ENCODE peak calls at places on chromosome 12, in five cellular contexts. G is HepG2, C is A549, O is H1, Q is K562. M is an unnamed sample.

GRCh38 chr12:117189725-117190209 is 503 bp downstream of the FBXO21 start:
- DNase-seq in C (peak; percentile 69), O (peak; percentile 60), Q (peak; percentile 48), G (peak; percentile 24), M (no peak)

GRCh38 chr12:47802312-47802711 is 17.4 kb downstream of the HDAC7 start:
- DNase-seq in G (no peak), Q (no peak), O (no peak), C (no peak), M (no peak)

GRCh38 chr12:62950317-62950716 is 15.4 kb upstream of the PPM1H start:
- DNase-seq in Q (no peak), O (no peak), C (no peak), G (no peak), M (no peak)

GRCh38 chr12:115370204-115370603 is 686.2 kb upstream of the TBX3 start:
- DNase-seq in Q (no peak), G (no peak), C (no peak), O (no peak), M (no peak)

GRCh38 chr12:31773223-31773750 is 44.5 kb upstream of the AMN1 start:
- DNase-seq in Q (no peak), O (no peak), G (peak; percentile 88), C (no peak), M (no peak)

GRCh38 chr12:53324113-53324778 is 2.8 kb upstream of the AAAS start:
- DNase-seq in C (no peak), G (no peak), O (peak; percentile 60), Q (peak; percentile 56), M (peak; percentile 56)

GRCh38 chr12:130700492-130701401 is 15.4 kb downstream of the RIMBP2 start:
- DNase-seq in C (no peak), G (no peak), O (peak; percentile 42), Q (no peak), M (no peak)

GRCh38 chr12:120721866-120722265 is 3.8 kb upstream of the ACADS start:
- DNase-seq in O (no peak), Q (no peak), G (no peak), C (no peak), M (no peak)

GRCh38 chr12:125065021-125065752 is at the start of gene AACS:
- DNase-seq in Q (peak; percentile 96), O (peak; percentile 87), G (peak; percentile 49), C (peak; percentile 83), M (no peak)

GRCh38 chr12:105459760-105460325 is 129.4 kb downstream of the C12orf75 start:
- DNase-seq in Q (no peak), C (no peak), G (no peak), O (no peak), M (no peak)

GRCh38 chr12:2451025-2451424 is 343.7 kb upstream of the FKBP4 start:
- DNase-seq in G (no peak), Q (no peak), C (no peak), O (no peak), M (no peak)

GRCh38 chr12:3491938-3492867 is 1.2 kb downstream of the PRMT8 start:
- DNase-seq in G (peak; percentile 2), O (peak; percentile 86), Q (peak; percentile 64), C (peak; percentile 33), M (no peak)

GRCh38 chr12:60176891-60177290 is 581.1 kb downstream of the SLC16A7 start:
- DNase-seq in G (no peak), O (no peak), Q (no peak), C (no peak), M (no peak)

GRCh38 chr12:8603858-8604257 is 8.8 kb downstream of the AICDA start:
- DNase-seq in G (no peak), Q (no peak), C (peak; percentile 28), O (no peak), M (no peak)

GRCh38 chr12:49227701-49228100 is 37.2 kb upstream of the TUBA1C start:
- DNase-seq in G (no peak), O (no peak), C (no peak), Q (no peak), M (no peak)

GRCh38 chr12:94152292-94153083 is 4.1 kb downstream of the PLXNC1 start:
- DNase-seq in G (peak; percentile 61), C (no peak), O (no peak), Q (no peak), M (no peak)

GRCh38 chr12:79688376-79689040 is 2.3 kb downstream of the PAWR start:
- DNase-seq in C (no peak), Q (no peak), O (no peak), G (no peak), M (no peak)

GRCh38 chr12:132447731-132448452 is 42.1 kb upstream of the FBRSL1 start:
- DNase-seq in O (no peak), C (no peak), Q (no peak), G (no peak), M (no peak)

GRCh38 chr12:123057505-123058265 is 77.2 kb downstream of the ARL6IP4 start:
- DNase-seq in G (no peak), C (no peak), O (no peak), Q (no peak), M (no peak)

GRCh38 chr12:83573676-83574075 is 887.0 kb downstream of the TMTC2 start:
- DNase-seq in O (no peak), C (peak; percentile 13), Q (no peak), G (no peak), M (no peak)

GRCh38 chr12:292186-292585 is 29.6 kb upstream of the SLC6A13 start:
- DNase-seq in G (no peak), O (no peak), C (no peak), Q (no peak), M (no peak)

GRCh38 chr12:87368259-87368658 is 660.9 kb downstream of the C12orf50 start:
- DNase-seq in O (no peak), G (no peak), C (no peak), Q (no peak), M (no peak)

GRCh38 chr12:121789800-121790748 is 3.4 kb downstream of the RHOF start:
- DNase-seq in O (no peak), C (no peak), G (no peak), Q (no peak), M (peak; percentile 70)

GRCh38 chr12:64706366-64706765 is 52.8 kb downstream of the GNS start:
- DNase-seq in C (no peak), Q (no peak), O (no peak), G (no peak), M (no peak)

GRCh38 chr12:11892065-11892391 is 178.7 kb upstream of the BCL2L14 start:
- DNase-seq in O (no peak), C (no peak), Q (no peak), G (peak; percentile 34), M (no peak)

GRCh38 chr12:96015672-96016071 is 19.5 kb upstream of the HAL start:
- DNase-seq in Q (no peak), C (peak; percentile 27), G (no peak), O (no peak), M (no peak)

GRCh38 chr12:92765871-92766270 is 63.1 kb downstream of the PLEKHG7 start:
- DNase-seq in G (peak; percentile 38), C (no peak), Q (no peak), O (no peak), M (no peak)

GRCh38 chr12:92769124-92769901 is 66.5 kb downstream of the PLEKHG7 start:
- DNase-seq in C (no peak), O (no peak), G (no peak), Q (no peak), M (no peak)

GRCh38 chr12:92775416-92775815 is 72.6 kb downstream of the PLEKHG7 start:
- DNase-seq in O (no peak), G (no peak), Q (no peak), C (no peak), M (no peak)

GRCh38 chr12:92771011-92771410 is 68.2 kb downstream of the PLEKHG7 start:
- DNase-seq in O (no peak), C (no peak), G (no peak), Q (no peak), M (no peak)
- TF ChIP-seq KDM1A in O (no peak), C (no peak), G (no peak), Q (no peak), M (no peak)

GRCh38 chr12:54786081-54786480 is 68.2 kb upstream of the MUCL1 start:
- DNase-seq in C (no peak), G (no peak), O (no peak), Q (no peak), M (no peak)
- TF ChIP-seq KDM1A in C (no peak), G (no peak), O (no peak), Q (no peak), M (no peak)

GRCh38 chr12:128753438-128753837 is 70.3 kb downstream of the SLC15A4 start:
- DNase-seq in O (no peak), G (no peak), C (no peak), Q (no peak), M (no peak)

GRCh38 chr12:128755565-128755964 is 68.2 kb downstream of the SLC15A4 start:
- DNase-seq in O (no peak), C (no peak), G (no peak), Q (no peak), M (no peak)

GRCh38 chr12:128752386-128752785 is 71.4 kb downstream of the SLC15A4 start:
- DNase-seq in Q (no peak), G (no peak), O (no peak), C (no peak), M (no peak)

DNA sequence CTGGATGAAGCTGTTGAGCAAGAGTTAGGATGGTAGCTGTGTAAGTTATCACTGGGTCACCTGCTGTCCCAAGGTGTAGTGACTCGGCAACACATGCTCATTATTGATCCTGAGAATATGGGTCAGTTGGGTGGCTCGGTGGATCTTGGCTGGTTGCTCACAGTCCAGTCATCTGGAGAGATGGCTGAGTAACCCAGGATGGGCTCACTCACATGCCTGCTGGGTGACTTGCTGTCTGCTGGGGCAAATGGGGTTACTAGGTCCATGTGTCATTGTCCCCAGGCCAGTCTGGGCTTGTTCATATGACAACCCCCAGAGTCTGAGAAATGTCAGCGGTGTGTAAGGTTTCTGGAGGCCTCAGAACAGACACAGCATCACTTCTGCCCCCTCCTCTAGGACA is 69.5 kb downstream of the SLC15A4 start:
- DNase-seq in G (no peak), Q (no peak), O (no peak), C (no peak), M (no peak)
- TF ChIP-seq KDM1A in G (no peak), Q (no peak), O (no peak), C (no peak), M (no peak)

DNA sequence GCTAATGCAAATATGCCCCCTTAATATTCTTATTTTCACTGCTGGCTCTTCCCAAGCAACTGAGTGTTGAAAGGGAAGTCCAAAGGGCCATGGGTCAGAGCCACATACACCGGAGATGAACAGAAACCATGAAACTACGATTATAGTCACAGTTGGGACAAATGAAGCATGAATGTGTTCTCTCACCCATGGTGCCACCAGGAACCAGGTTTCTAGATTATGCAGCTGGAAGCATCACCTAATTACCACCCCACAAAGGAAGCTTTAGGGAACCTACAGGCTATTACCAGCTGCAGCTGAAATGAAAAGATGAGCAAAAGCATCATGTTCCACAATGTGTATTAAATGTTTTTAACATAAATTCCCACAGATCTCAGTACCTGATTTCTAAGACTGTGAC is 15.4 kb downstream of the TMTC1 start:
- DNase-seq in C (no peak), Q (no peak), O (no peak), G (no peak), M (no peak)
- TF ChIP-seq KDM1A in C (no peak), Q (no peak), O (no peak), G (no peak), M (no peak)